ENCODE peak calls at places on chromosomes 13 and 19, in four cellular contexts. K is WTC11, U is K562, Z is GM12878. Q is an unnamed sample.

GRCh38 chr19:1847684-1848398 is 442 bp downstream of the REXO1 start:
- DNase-seq in Z (no peak), K (no peak), U (peak), Q (peak)

GRCh38 chr19:46515879-46516350 is 20.2 kb upstream of the PNMA8B start:
- DNase-seq in Z (no peak), U (peak), K (no peak), Q (peak)

GRCh38 chr13:109610517-109610916 is 175.9 kb downstream of the IRS2 start:
- DNase-seq in Z (no peak), K (peak), U (peak), Q (peak)

GRCh38 chr19:887599-887998 is 5.4 kb downstream of the MED16 start:
- DNase-seq in K (no peak), Z (no peak), U (no peak), Q (no peak)

GRCh38 chr13:38730332-38730731 is 43.5 kb downstream of the FREM2 start:
- DNase-seq in Z (no peak), K (no peak), U (no peak), Q (no peak)

GRCh38 chr13:65011403-65011802 is 2218.7 kb downstream of the PCDH9 start:
- DNase-seq in U (no peak), Z (no peak), K (no peak), Q (no peak)

GRCh38 chr19:15812059-15812722 is 3.3 kb downstream of the OR10H1 start:
- DNase-seq in K (no peak), U (no peak), Z (no peak), Q (no peak)

GRCh38 chr19:13615890-13616289 is 109.6 kb upstream of the CACNA1A start:
- DNase-seq in U (no peak), K (no peak), Z (no peak), Q (no peak)

GRCh38 chr13:23140492-23140891 is 40.3 kb upstream of the SGCG start:
- DNase-seq in K (no peak), U (no peak), Z (no peak), Q (no peak)

GRCh38 chr13:66689628-66690027 is 540.5 kb downstream of the PCDH9 start:
- DNase-seq in K (no peak), Z (no peak), U (no peak), Q (peak)

GRCh38 chr13:21817878-21818277 is 147.0 kb downstream of the FGF9 start:
- DNase-seq in U (no peak), Z (no peak), K (no peak), Q (no peak)

GRCh38 chr19:30420881-30421280 is 48.7 kb downstream of the ZNF536 start:
- DNase-seq in K (no peak), U (no peak), Z (no peak), Q (no peak)

GRCh38 chr13:98784666-98785065 is 32.2 kb upstream of the SLC15A1 start:
- DNase-seq in Z (no peak), K (no peak), U (no peak), Q (no peak)

GRCh38 chr19:16373539-16373938 is 48.9 kb downstream of the KLF2 start:
- DNase-seq in Z (no peak), U (no peak), K (no peak), Q (no peak)

GRCh38 chr13:38954844-38955243 is 35.8 kb downstream of the STOML3 start:
- DNase-seq in K (no peak), U (peak), Z (no peak), Q (no peak)

GRCh38 chr13:35549481-35549880 is 73.0 kb upstream of the MAB21L1 start:
- DNase-seq in U (no peak), K (no peak), Z (peak), Q (no peak)

GRCh38 chr19:7701654-7702457 is at the start of gene FCER2:
- DNase-seq in Z (peak), K (no peak), U (no peak), Q (no peak)

GRCh38 chr19:44624840-44625354 is 11.5 kb downstream of the IGSF23 start:
- DNase-seq in K (no peak), U (no peak), Z (no peak), Q (no peak)

GRCh38 chr13:33366469-33367062 is 81.0 kb upstream of the STARD13 start:
- DNase-seq in Z (no peak), K (no peak), U (no peak), Q (no peak)

DNA sequence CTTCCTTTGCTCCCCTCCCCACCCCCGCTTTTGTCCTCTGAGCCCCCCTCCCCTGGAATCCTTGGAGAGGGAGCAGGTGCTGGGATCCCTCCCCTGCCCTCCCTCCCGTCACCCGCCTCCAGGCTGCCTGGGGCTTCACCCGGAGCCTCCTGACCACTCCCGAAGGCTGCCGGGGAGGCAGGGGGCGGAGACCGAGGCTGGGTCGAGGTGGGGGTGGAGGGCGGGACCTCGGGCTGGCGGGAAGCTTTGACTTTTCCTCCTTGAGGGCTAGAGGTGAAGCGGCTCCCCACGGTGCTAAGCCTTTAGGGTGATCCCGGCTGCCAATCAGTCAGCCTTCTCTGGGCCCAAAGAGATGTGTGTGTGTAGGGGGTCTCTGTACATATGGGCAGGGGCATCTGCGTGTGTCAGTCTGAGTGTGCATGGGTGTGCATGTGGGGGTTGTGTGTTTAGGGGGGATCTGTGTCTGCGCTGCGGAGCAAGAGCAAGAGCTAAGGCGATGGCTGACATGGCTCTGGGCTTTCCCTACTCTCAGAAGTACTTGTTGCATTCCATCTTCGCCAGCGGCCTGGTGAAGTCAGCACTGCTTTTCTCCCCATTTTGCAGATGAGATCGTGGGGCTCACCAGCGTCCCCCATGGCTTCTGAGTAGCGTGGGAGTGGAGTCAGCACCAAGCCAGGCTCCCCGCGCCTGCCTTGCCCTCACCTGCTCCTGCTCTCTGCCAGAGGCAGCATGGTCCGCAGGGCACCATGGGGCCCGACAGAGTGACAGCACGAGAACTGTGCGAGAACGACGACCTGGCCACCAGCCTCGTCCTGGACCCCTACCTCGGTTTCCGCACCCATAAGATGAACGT is 1.7 kb downstream of the KMT5C start:
- DNase-seq in K (peak), U (peak), Z (no peak), Q (peak)
- TF ChIP-seq USF1 in K (no peak), U (no peak), Z (no peak), Q (no peak)

DNA sequence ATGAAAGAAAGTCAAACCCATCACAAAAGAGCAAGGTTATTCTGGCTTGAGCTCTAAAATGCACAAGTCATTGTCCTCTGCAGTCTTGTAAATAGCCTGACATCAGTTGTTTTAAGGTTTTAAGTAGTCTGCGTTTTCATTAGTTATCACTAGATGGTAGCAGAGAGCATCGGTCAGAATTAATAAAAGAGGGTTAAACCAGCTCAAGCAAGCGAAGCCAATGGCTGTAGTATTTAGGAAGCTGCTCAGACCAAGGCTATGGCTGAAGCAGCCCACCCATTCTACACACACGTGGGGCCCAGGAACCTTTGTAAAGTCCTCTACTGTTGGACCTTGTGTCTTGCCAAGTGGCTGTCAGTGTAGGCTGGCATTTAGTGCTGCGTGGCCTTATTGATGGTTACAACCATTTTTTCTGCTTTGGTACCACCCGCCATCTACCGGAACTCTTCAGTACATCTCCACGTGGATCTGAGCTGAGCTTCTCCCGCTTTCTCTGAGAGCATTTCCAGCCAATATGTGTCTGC is 13.3 kb upstream of the ZNF57 start:
- DNase-seq in U (peak), K (no peak), Z (no peak), Q (peak)
- TF ChIP-seq USF1 in U (no peak), K (no peak), Z (no peak), Q (no peak)

GRCh38 chr13:37442996-37443395 is 155.6 kb downstream of the POSTN start:
- DNase-seq in K (no peak), U (no peak), Z (no peak), Q (no peak)
- TF ChIP-seq USF1 in K (no peak), U (no peak), Z (no peak), Q (no peak)

GRCh38 chr13:45409993-45410392 is 8.2 kb downstream of the SLC25A30 start:
- DNase-seq in K (no peak), U (no peak), Z (no peak), Q (no peak)
- TF ChIP-seq USF1 in K (no peak), U (no peak), Z (no peak), Q (no peak)

GRCh38 chr13:26253787-26254582 is at the start of gene CDK8:
- DNase-seq in U (peak), K (peak), Z (peak), Q (peak)
- TF ChIP-seq USF1 in U (no peak), K (peak), Z (peak), Q (peak)

DNA sequence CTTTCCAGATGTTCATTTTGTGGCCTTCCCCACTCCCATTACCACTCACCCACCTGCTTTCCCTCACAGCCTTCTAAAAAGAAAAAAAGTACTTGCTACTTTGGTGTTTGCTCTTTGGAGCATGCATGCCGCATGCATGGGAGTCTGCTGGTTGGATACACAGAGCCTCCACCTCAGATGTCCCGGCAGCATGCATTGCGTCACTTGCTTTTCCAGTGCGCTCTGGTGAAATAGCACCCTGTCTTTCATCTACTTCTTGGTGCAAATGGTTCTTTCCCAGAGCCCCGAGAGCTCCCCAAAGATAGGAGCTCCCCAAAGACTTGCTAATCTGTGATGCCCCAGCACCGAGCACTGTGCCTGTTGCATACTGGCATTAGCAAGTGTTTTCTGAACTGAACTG is 333.2 kb upstream of the ZNF507 start:
- DNase-seq in Z (no peak), K (no peak), U (no peak), Q (no peak)
- TF ChIP-seq USF1 in Z (no peak), K (no peak), U (no peak), Q (no peak)

GRCh38 chr13:102197193-102197592 is 204.7 kb downstream of the FGF14 start:
- DNase-seq in U (no peak), K (peak), Z (no peak), Q (no peak)
- TF ChIP-seq USF1 in U (no peak), K (no peak), Z (no peak), Q (no peak)

Q was measured in SK-N-SH.